ENCODE peak calls at places on chromosome 12, in ten cellular contexts. Z is SK-N-SH, N is PC-9, W is left ventricle myocardium inferior, T is PC-3, U is tibial artery, H is DND-41, V is aorta, Q is neuronal stem cell, S is transverse colon. L is an unnamed sample. For H3K36me3, the result is how much of the 10 kb centered on the place peaks cover.

GRCh38 chr12:127984386-127985055 is 282.4 kb upstream of the TMEM132C start:
- DNase-seq in Z (no peak), N (no peak), W (no peak), T (peak), U (no peak), H (no peak), V (no peak), Q (no peak), S (no peak), L (peak)

GRCh38 chr12:132803125-132803524 is 25.5 kb downstream of the GOLGA3 start:
- DNase-seq in Z (no peak), N (no peak), W (no peak), T (no peak), U (no peak), H (no peak), V (no peak), Q (no peak), S (no peak), L (no peak)

GRCh38 chr12:64650762-64651161 is 40.5 kb downstream of the RASSF3 start:
- DNase-seq in Z (no peak), N (no peak), W (no peak), T (peak), U (no peak), H (no peak), V (no peak), Q (no peak), S (peak), L (no peak)

GRCh38 chr12:132837693-132838463 is 9.2 kb upstream of the GOLGA3 start:
- DNase-seq in Z (peak), N (no peak), W (peak), T (no peak), U (no peak), H (no peak), V (no peak), Q (no peak), S (no peak), L (no peak)

GRCh38 chr12:89160716-89161123 is 191.6 kb downstream of the DUSP6 start:
- DNase-seq in Z (peak), N (peak), W (peak), T (peak), U (peak), H (no peak), V (peak), Q (no peak), S (peak), L (peak)

GRCh38 chr12:93784339-93785086 is 107.3 kb downstream of the CRADD start:
- DNase-seq in Z (peak), N (peak), W (peak), T (peak), U (peak), H (peak), V (no peak), Q (no peak), S (peak), L (peak)

GRCh38 chr12:91364591-91365184 is 182.1 kb upstream of the DCN start:
- DNase-seq in Z (no peak), N (no peak), W (no peak), T (no peak), U (no peak), H (no peak), V (no peak), Q (no peak), S (no peak), L (no peak)

GRCh38 chr12:89883630-89884364 is 175.2 kb upstream of the ATP2B1 start:
- DNase-seq in Z (no peak), N (no peak), W (no peak), T (no peak), U (no peak), H (no peak), V (no peak), Q (peak), S (no peak), L (no peak)

GRCh38 chr12:104925501-104925900 is 32.6 kb downstream of the SLC41A2 start:
- DNase-seq in Z (no peak), N (no peak), W (no peak), T (no peak), U (no peak), H (no peak), V (no peak), Q (no peak), S (no peak), L (no peak)

DNA sequence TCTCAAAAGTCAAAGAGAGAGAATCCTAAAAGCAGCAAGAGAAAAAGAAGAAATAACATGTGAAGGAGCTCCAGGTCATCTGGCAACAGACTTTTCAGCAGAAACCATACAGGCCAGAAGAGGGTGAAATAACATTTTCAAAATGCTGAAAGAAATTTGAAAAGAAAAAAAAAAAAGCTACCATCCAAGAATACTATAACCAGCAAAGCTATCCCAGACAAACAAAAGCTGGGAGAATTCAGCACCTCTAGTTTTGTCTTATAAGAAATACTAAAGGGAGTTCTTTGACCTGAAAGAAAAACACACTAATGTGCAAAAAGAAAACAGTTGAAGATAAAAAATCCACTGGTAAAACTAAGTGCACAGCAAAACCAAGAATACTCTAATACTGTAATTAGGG is 36.8 kb downstream of the SLC41A2 start:
- DNase-seq in Z (no peak), N (no peak), W (no peak), T (no peak), U (no peak), H (no peak), V (no peak), Q (no peak), S (no peak), L (no peak)
- H3K4me3 ChIP-seq in Z (no peak), N (no peak), W (no peak), T (no peak), U (no peak), H (no peak), V (no peak), Q (no peak), S (no peak), L (peak)

GRCh38 chr12:104354167-104354867 is 50.8 kb downstream of the EID3 start:
- DNase-seq in Z (no peak), N (no peak), W (no peak), T (no peak), U (no peak), H (no peak), V (no peak), Q (no peak), S (no peak), L (no peak)

GRCh38 chr12:104354868-104355570 is 51.5 kb downstream of the EID3 start:
- DNase-seq in Z (no peak), N (no peak), W (no peak), T (no peak), U (no peak), H (no peak), V (no peak), Q (no peak), S (no peak), L (no peak)

GRCh38 chr12:104351023-104351983 is 47.8 kb downstream of the EID3 start:
- DNase-seq in Z (no peak), N (no peak), W (no peak), T (no peak), U (no peak), H (no peak), V (no peak), Q (no peak), S (no peak), L (no peak)

GRCh38 chr12:104352106-104352713 is 48.7 kb downstream of the EID3 start:
- DNase-seq in Z (no peak), N (no peak), W (no peak), T (no peak), U (no peak), H (no peak), V (no peak), Q (no peak), S (no peak), L (peak)

GRCh38 chr12:104353012-104353981 is 49.8 kb downstream of the EID3 start:
- DNase-seq in Z (no peak), N (no peak), W (no peak), T (no peak), U (no peak), H (peak), V (no peak), Q (no peak), S (no peak), L (no peak)
- H3K36me3 ChIP-seq in Z (half or more), N (half or more), W (under half), T (under half), U (half or more), H (under half), V (under half), Q (half or more), S (under half), L (half or more)

DNA sequence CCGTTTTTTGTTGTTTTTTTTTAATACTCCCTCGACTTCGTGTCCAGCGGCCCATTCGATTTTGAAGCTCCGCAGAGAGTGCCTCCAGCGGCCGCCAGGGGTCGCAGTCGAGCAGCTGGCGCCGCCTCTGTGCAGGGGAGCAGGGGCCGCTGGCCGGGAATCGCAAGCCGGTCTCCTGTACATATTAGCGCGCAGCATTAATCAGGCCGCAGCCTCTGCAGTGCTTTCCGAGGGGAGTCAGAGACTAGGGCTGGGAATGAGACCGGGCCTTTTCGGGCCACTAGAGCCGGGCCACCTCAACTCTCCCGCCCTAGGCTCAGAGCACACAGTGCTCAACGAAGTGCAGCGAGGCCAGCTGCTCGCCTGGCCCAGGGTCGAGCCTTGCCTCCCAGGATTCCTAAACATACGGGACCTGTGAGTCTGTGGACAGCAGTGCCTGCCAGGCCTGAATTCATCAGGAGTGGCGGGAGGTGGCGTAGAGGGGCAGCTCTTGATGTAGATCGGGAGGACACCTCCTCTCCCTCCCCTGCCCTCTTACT is 81.8 kb downstream of the EMP1 start:
- DNase-seq in Z (peak), N (peak), W (peak), T (peak), U (no peak), H (peak), V (peak), Q (peak), S (peak), L (peak)
- H3K4me3 ChIP-seq in Z (peak), N (no peak), W (peak), T (no peak), U (no peak), H (no peak), V (no peak), Q (no peak), S (no peak), L (no peak)

GRCh38 chr12:4293942-4294505 is 20.5 kb downstream of the CCND2 start:
- DNase-seq in Z (no peak), N (no peak), W (no peak), T (no peak), U (peak), H (no peak), V (no peak), Q (no peak), S (no peak), L (no peak)
- H3K36me3 ChIP-seq in Z (under half), N (under half), W (under half), T (under half), U (half or more), H (under half), V (under half), Q (half or more), S (under half), L (half or more)

GRCh38 chr12:100133200-100133599 is 9.5 kb downstream of the BLTP3B start:
- DNase-seq in Z (no peak), N (no peak), W (no peak), T (no peak), U (no peak), H (no peak), V (no peak), Q (no peak), S (no peak), L (no peak)

GRCh38 chr12:100123316-100124095 is 19.2 kb downstream of the BLTP3B start:
- DNase-seq in Z (peak), N (no peak), W (no peak), T (no peak), U (no peak), H (no peak), V (no peak), Q (no peak), S (no peak), L (peak)

GRCh38 chr12:100128509-100128908 is 14.2 kb downstream of the BLTP3B start:
- DNase-seq in Z (peak), N (no peak), W (peak), T (peak), U (peak), H (no peak), V (peak), Q (no peak), S (peak), L (peak)

GRCh38 chr12:100127766-100128508 is 14.7 kb downstream of the BLTP3B start:
- DNase-seq in Z (no peak), N (no peak), W (no peak), T (peak), U (no peak), H (no peak), V (no peak), Q (no peak), S (no peak), L (peak)
- H3K4me3 ChIP-seq in Z (no peak), N (no peak), W (no peak), T (no peak), U (no peak), H (no peak), V (no peak), Q (no peak), S (no peak), L (peak)

GRCh38 chr12:124350491-124350890 is 55.6 kb downstream of the RFLNA start:
- DNase-seq in Z (no peak), N (no peak), W (no peak), T (no peak), U (no peak), H (no peak), V (no peak), Q (no peak), S (no peak), L (no peak)

GRCh38 chr12:124347805-124348658 is 53.1 kb downstream of the RFLNA start:
- DNase-seq in Z (peak), N (no peak), W (no peak), T (no peak), U (no peak), H (peak), V (no peak), Q (no peak), S (no peak), L (peak)

GRCh38 chr12:124346425-124347168 is 51.7 kb downstream of the RFLNA start:
- DNase-seq in Z (no peak), N (no peak), W (no peak), T (no peak), U (no peak), H (no peak), V (no peak), Q (no peak), S (no peak), L (no peak)

GRCh38 chr12:124347335-124347734 is 52.4 kb downstream of the RFLNA start:
- DNase-seq in Z (no peak), N (no peak), W (no peak), T (no peak), U (no peak), H (no peak), V (no peak), Q (no peak), S (no peak), L (no peak)

DNA sequence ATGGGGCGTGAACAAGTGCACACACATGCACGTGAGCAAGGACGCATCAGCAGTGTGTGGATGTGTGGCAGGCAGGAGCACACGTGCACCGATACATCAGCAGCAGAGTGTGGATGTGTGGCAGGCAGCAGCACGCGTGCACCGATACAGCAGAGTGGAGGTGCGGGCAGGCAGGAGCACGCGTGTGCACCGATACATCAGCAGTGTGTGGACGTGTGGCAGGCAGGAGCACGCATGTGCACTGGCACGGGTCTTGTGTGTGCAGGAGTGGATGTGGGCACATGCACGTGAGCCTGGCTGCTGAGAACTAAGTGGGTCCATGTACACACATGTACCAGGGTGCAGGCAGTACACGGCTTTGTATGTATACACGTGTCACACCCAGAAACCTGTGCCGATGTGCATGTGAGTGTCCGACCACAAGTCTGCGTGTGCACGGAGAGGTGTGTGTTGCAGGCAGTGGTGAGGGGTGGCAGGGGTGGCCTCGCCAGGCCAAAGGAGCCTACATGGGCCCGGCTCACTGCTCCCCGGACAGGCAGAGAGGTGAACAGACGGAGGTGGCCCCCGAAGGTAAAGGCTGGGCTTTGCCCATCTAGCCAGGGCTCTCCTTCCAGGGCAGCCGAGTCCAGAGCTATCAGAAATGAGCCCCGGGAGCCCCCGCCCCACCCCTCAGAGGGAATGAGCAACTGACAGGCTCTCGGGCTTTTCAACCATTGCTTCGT is 53.9 kb downstream of the RFLNA start:
- DNase-seq in Z (no peak), N (no peak), W (no peak), T (no peak), U (no peak), H (no peak), V (no peak), Q (no peak), S (no peak), L (no peak)
- H3K36me3 ChIP-seq in Z (half or more), N (under half), W (half or more), T (half or more), U (half or more), H (half or more), V (under half), Q (half or more), S (under half), L (half or more)

L was measured in adipocyte.